ENCODE peak calls at places on chromosomes 4 and X, in four cellular contexts. M is HT1080, Y is NCI-H1694, Z is DMS153. G is an unnamed sample.

GRCh38 chrX:150896632-150897031 is 1.8 kb downstream of the CD99L2 start:
- DNase-seq in M (no peak), Y (no peak), Z (no peak), G (no peak)

GRCh38 chr4:67922697-67923096 is 38.9 kb upstream of the TMPRSS11D start:
- DNase-seq in M (no peak), Y (no peak), Z (no peak), G (no peak)

GRCh38 chr4:17109126-17109525 is 210.7 kb upstream of the LDB2 start:
- DNase-seq in M (no peak), Y (no peak), Z (no peak), G (no peak)

GRCh38 chrX:76428243-76429130 is 977 bp downstream of the MAGEE1 start:
- DNase-seq in M (no peak), Y (no peak), Z (no peak), G (no peak)

GRCh38 chr4:171813195-171813955 is at the start of gene GALNTL6:
- DNase-seq in M (no peak), Y (no peak), Z (no peak), G (no peak)

GRCh38 chrX:85859426-85859825 is 187.9 kb downstream of the CHM start:
- DNase-seq in M (no peak), Y (no peak), Z (no peak), G (no peak)

GRCh38 chr4:63430105-63430504 is 979.1 kb downstream of the TECRL start:
- DNase-seq in M (peak), Y (no peak), Z (no peak), G (no peak)

GRCh38 chr4:85555210-85555609 is 80.3 kb downstream of the ARHGAP24 start:
- DNase-seq in M (no peak), Y (no peak), Z (no peak), G (no peak)

GRCh38 chrX:13381514-13381913 is 61.7 kb upstream of the ATXN3L start:
- DNase-seq in M (no peak), Y (no peak), Z (no peak), G (no peak)

GRCh38 chr4:154490261-154490588 is 1.4 kb downstream of the DCHS2 start:
- DNase-seq in M (no peak), Y (no peak), Z (no peak), G (no peak)

GRCh38 chr4:11341337-11342043 is 87.2 kb downstream of the HS3ST1 start:
- DNase-seq in M (no peak), Y (no peak), Z (no peak), G (no peak)

G was measured in AG09319.